ENCODE peak calls at places on chromosome 16, in eight cellular contexts. One of them, this sample, is unnamed.

GRCh38 chr16:19860146-19861030 is 24.3 kb downstream of the GPRC5B start:
- DNase-seq in AG09319: peak
- DNase-seq in T-helper 1 cell: no peak
- DNase-seq in MV-4-11: no peak
- DNase-seq in naive thymus-derived CD4-positive, alpha-beta T cell: no peak
- DNase-seq in effector memory CD8-positive, alpha-beta T cell: no peak
- DNase-seq in activated T-cell treated with anti-CD3 and anti-CD28 coated beads for 48 hours: no peak
- DNase-seq in GM04504: no peak
- DNase-seq in this sample: no peak

GRCh38 chr16:58306327-58306726 is 11.5 kb upstream of the PRSS54 start:
- DNase-seq in AG09319: peak
- DNase-seq in T-helper 1 cell: peak
- DNase-seq in MV-4-11: peak
- DNase-seq in naive thymus-derived CD4-positive, alpha-beta T cell: peak
- DNase-seq in effector memory CD8-positive, alpha-beta T cell: peak
- DNase-seq in activated T-cell treated with anti-CD3 and anti-CD28 coated beads for 48 hours: peak
- DNase-seq in GM04504: peak
- DNase-seq in this sample: no peak

GRCh38 chr16:68651136-68651535 is 6.0 kb downstream of the CDH3 start:
- DNase-seq in AG09319: no peak
- DNase-seq in T-helper 1 cell: no peak
- DNase-seq in MV-4-11: no peak
- DNase-seq in naive thymus-derived CD4-positive, alpha-beta T cell: no peak
- DNase-seq in effector memory CD8-positive, alpha-beta T cell: no peak
- DNase-seq in activated T-cell treated with anti-CD3 and anti-CD28 coated beads for 48 hours: no peak
- DNase-seq in GM04504: no peak
- DNase-seq in this sample: no peak

GRCh38 chr16:16062023-16062932 is 112.9 kb downstream of the ABCC1 start:
- DNase-seq in AG09319: no peak
- DNase-seq in T-helper 1 cell: peak
- DNase-seq in MV-4-11: peak
- DNase-seq in naive thymus-derived CD4-positive, alpha-beta T cell: peak
- DNase-seq in effector memory CD8-positive, alpha-beta T cell: peak
- DNase-seq in activated T-cell treated with anti-CD3 and anti-CD28 coated beads for 48 hours: no peak
- DNase-seq in GM04504: no peak
- DNase-seq in this sample: no peak

GRCh38 chr16:74987027-74987681 is 2.2 kb upstream of the WDR59 start:
- DNase-seq in AG09319: no peak
- DNase-seq in T-helper 1 cell: no peak
- DNase-seq in MV-4-11: no peak
- DNase-seq in naive thymus-derived CD4-positive, alpha-beta T cell: no peak
- DNase-seq in effector memory CD8-positive, alpha-beta T cell: no peak
- DNase-seq in activated T-cell treated with anti-CD3 and anti-CD28 coated beads for 48 hours: no peak
- DNase-seq in GM04504: no peak
- DNase-seq in this sample: no peak

GRCh38 chr16:79784007-79784406 is 183.5 kb upstream of the MAF start:
- DNase-seq in AG09319: no peak
- DNase-seq in T-helper 1 cell: no peak
- DNase-seq in MV-4-11: no peak
- DNase-seq in naive thymus-derived CD4-positive, alpha-beta T cell: no peak
- DNase-seq in effector memory CD8-positive, alpha-beta T cell: no peak
- DNase-seq in activated T-cell treated with anti-CD3 and anti-CD28 coated beads for 48 hours: no peak
- DNase-seq in GM04504: no peak
- DNase-seq in this sample: no peak

GRCh38 chr16:20676268-20676828 is 21.1 kb downstream of the ACSM1 start:
- DNase-seq in AG09319: no peak
- DNase-seq in T-helper 1 cell: no peak
- DNase-seq in MV-4-11: no peak
- DNase-seq in naive thymus-derived CD4-positive, alpha-beta T cell: no peak
- DNase-seq in effector memory CD8-positive, alpha-beta T cell: no peak
- DNase-seq in activated T-cell treated with anti-CD3 and anti-CD28 coated beads for 48 hours: no peak
- DNase-seq in GM04504: no peak
- DNase-seq in this sample: no peak

GRCh38 chr16:55144656-55145055 is 179.3 kb upstream of the IRX6 start:
- DNase-seq in AG09319: no peak
- DNase-seq in T-helper 1 cell: no peak
- DNase-seq in MV-4-11: peak
- DNase-seq in naive thymus-derived CD4-positive, alpha-beta T cell: no peak
- DNase-seq in effector memory CD8-positive, alpha-beta T cell: no peak
- DNase-seq in activated T-cell treated with anti-CD3 and anti-CD28 coated beads for 48 hours: no peak
- DNase-seq in GM04504: no peak
- DNase-seq in this sample: no peak

GRCh38 chr16:49698931-49699715 is 156.8 kb downstream of the ZNF423 start:
- DNase-seq in AG09319: no peak
- DNase-seq in T-helper 1 cell: no peak
- DNase-seq in MV-4-11: no peak
- DNase-seq in naive thymus-derived CD4-positive, alpha-beta T cell: no peak
- DNase-seq in effector memory CD8-positive, alpha-beta T cell: no peak
- DNase-seq in activated T-cell treated with anti-CD3 and anti-CD28 coated beads for 48 hours: no peak
- DNase-seq in GM04504: no peak
- DNase-seq in this sample: no peak